ENCODE peak calls at places on chromosomes 5 and 9, in seven cellular contexts. One of them, this sample, is unnamed.

GRCh38 chr9:93810028-93810971 is 144.9 kb downstream of the BARX1 start:
- DNase-seq in HEK293T: no peak
- DNase-seq in tibial artery: no peak
- DNase-seq in endothelial cell of umbilical vein: no peak
- DNase-seq in AG10803: no peak
- DNase-seq in NCI-H1694 treated with DMSO at 0.1 percent for 48 hours: no peak
- DNase-seq in kidney epithelial cell: no peak
- DNase-seq in this sample: no peak

GRCh38 chr9:77832647-77833046 is 184.5 kb upstream of the GNA14 start:
- DNase-seq in HEK293T: no peak
- DNase-seq in tibial artery: no peak
- DNase-seq in endothelial cell of umbilical vein: no peak
- DNase-seq in AG10803: no peak
- DNase-seq in NCI-H1694 treated with DMSO at 0.1 percent for 48 hours: no peak
- DNase-seq in kidney epithelial cell: no peak
- DNase-seq in this sample: no peak

GRCh38 chr5:181164076-181164952 is 16.9 kb downstream of the OR2V2 start:
- DNase-seq in HEK293T: no peak
- DNase-seq in tibial artery: no peak
- DNase-seq in endothelial cell of umbilical vein: no peak
- DNase-seq in AG10803: peak
- DNase-seq in NCI-H1694 treated with DMSO at 0.1 percent for 48 hours: no peak
- DNase-seq in kidney epithelial cell: no peak
- DNase-seq in this sample: no peak

GRCh38 chr5:164048527-164048926 is 543.1 kb downstream of the MAT2B start:
- DNase-seq in HEK293T: no peak
- DNase-seq in tibial artery: no peak
- DNase-seq in endothelial cell of umbilical vein: peak
- DNase-seq in AG10803: no peak
- DNase-seq in NCI-H1694 treated with DMSO at 0.1 percent for 48 hours: no peak
- DNase-seq in kidney epithelial cell: no peak
- DNase-seq in this sample: no peak

GRCh38 chr9:112097712-112098688 is 77.1 kb downstream of the SUSD1 start:
- DNase-seq in HEK293T: peak
- DNase-seq in tibial artery: no peak
- DNase-seq in endothelial cell of umbilical vein: peak
- DNase-seq in AG10803: peak
- DNase-seq in NCI-H1694 treated with DMSO at 0.1 percent for 48 hours: peak
- DNase-seq in kidney epithelial cell: no peak
- DNase-seq in this sample: no peak

GRCh38 chr5:34944460-34945047 is 15.2 kb downstream of the DNAJC21 start:
- DNase-seq in HEK293T: no peak
- DNase-seq in tibial artery: no peak
- DNase-seq in endothelial cell of umbilical vein: no peak
- DNase-seq in AG10803: no peak
- DNase-seq in NCI-H1694 treated with DMSO at 0.1 percent for 48 hours: no peak
- DNase-seq in kidney epithelial cell: no peak
- DNase-seq in this sample: no peak

GRCh38 chr5:18281947-18282557 is 647.8 kb downstream of the TAF11L14 start:
- DNase-seq in HEK293T: peak
- DNase-seq in tibial artery: no peak
- DNase-seq in endothelial cell of umbilical vein: peak
- DNase-seq in AG10803: peak
- DNase-seq in NCI-H1694 treated with DMSO at 0.1 percent for 48 hours: peak
- DNase-seq in kidney epithelial cell: peak
- DNase-seq in this sample: no peak

GRCh38 chr5:131758520-131758900 is 38.3 kb downstream of the FNIP1 start:
- DNase-seq in HEK293T: no peak
- DNase-seq in tibial artery: no peak
- DNase-seq in endothelial cell of umbilical vein: no peak
- DNase-seq in AG10803: peak
- DNase-seq in NCI-H1694 treated with DMSO at 0.1 percent for 48 hours: no peak
- DNase-seq in kidney epithelial cell: no peak
- DNase-seq in this sample: no peak

GRCh38 chr9:114972510-114972909 is 42.1 kb upstream of the TNFSF8 start:
- DNase-seq in HEK293T: no peak
- DNase-seq in tibial artery: no peak
- DNase-seq in endothelial cell of umbilical vein: no peak
- DNase-seq in AG10803: no peak
- DNase-seq in NCI-H1694 treated with DMSO at 0.1 percent for 48 hours: no peak
- DNase-seq in kidney epithelial cell: no peak
- DNase-seq in this sample: no peak

GRCh38 chr9:78041971-78042370 is 10.4 kb upstream of the GNAQ start:
- DNase-seq in HEK293T: no peak
- DNase-seq in tibial artery: no peak
- DNase-seq in endothelial cell of umbilical vein: no peak
- DNase-seq in AG10803: no peak
- DNase-seq in NCI-H1694 treated with DMSO at 0.1 percent for 48 hours: no peak
- DNase-seq in kidney epithelial cell: no peak
- DNase-seq in this sample: no peak

GRCh38 chr9:12739014-12739413 is 35.8 kb upstream of the LURAP1L start:
- DNase-seq in HEK293T: no peak
- DNase-seq in tibial artery: no peak
- DNase-seq in endothelial cell of umbilical vein: no peak
- DNase-seq in AG10803: peak
- DNase-seq in NCI-H1694 treated with DMSO at 0.1 percent for 48 hours: no peak
- DNase-seq in kidney epithelial cell: no peak
- DNase-seq in this sample: no peak

GRCh38 chr5:65854931-65855330 is 71.4 kb upstream of the ERBIN start:
- DNase-seq in HEK293T: no peak
- DNase-seq in tibial artery: no peak
- DNase-seq in endothelial cell of umbilical vein: no peak
- DNase-seq in AG10803: peak
- DNase-seq in NCI-H1694 treated with DMSO at 0.1 percent for 48 hours: no peak
- DNase-seq in kidney epithelial cell: no peak
- DNase-seq in this sample: no peak